ENCODE peak calls at places on chromosomes 13 and 19, in seven cellular contexts. L, X, J, C, K, E and A are unnamed samples. For H3K4me1 and H3K27me3, the result is how much of the 10 kb centered on the place peaks cover.

GRCh38 chr13:67048793-67049150 is 181.4 kb downstream of the PCDH9 start:
- DNase-seq in K (no peak), J (no peak), C (no peak), X (peak), E (no peak), L (no peak), A (no peak)

GRCh38 chr13:72437458-72437857 is 290.0 kb downstream of the MZT1 start:
- DNase-seq in K (no peak), E (no peak), X (no peak), J (no peak), L (no peak), C (no peak), A (no peak)

GRCh38 chr13:100883453-100883852 is 208.9 kb upstream of the TMTC4 start:
- DNase-seq in L (no peak), C (no peak), E (no peak), X (no peak), K (no peak), J (no peak), A (no peak)

GRCh38 chr13:106103779-106104178 is 431.7 kb downstream of the EFNB2 start:
- DNase-seq in C (no peak), X (peak), L (no peak), E (no peak), K (no peak), J (no peak), A (peak)

GRCh38 chr19:54127688-54128440 is 9.7 kb upstream of the CNOT3 start:
- DNase-seq in K (no peak), X (no peak), J (no peak), E (no peak), L (no peak), C (no peak), A (no peak)

GRCh38 chr13:85693889-85694511 is 105.2 kb downstream of the SLITRK6 start:
- DNase-seq in J (no peak), L (no peak), K (no peak), E (no peak), X (peak), C (no peak), A (no peak)

GRCh38 chr13:36834299-36834698 is 15.3 kb downstream of the RFXAP start:
- DNase-seq in E (no peak), L (no peak), C (no peak), X (no peak), J (no peak), K (no peak), A (no peak)

GRCh38 chr13:100363351-100363750 is 225.2 kb downstream of the GGACT start:
- DNase-seq in C (no peak), X (peak), J (no peak), L (no peak), E (no peak), K (no peak), A (no peak)

GRCh38 chr13:74110053-74110452 is 24.2 kb downstream of the KLF12 start:
- DNase-seq in K (no peak), C (no peak), E (no peak), J (no peak), L (no peak), X (no peak), A (no peak)

GRCh38 chr19:22620401-22620800 is 13.7 kb upstream of the ZNF492 start:
- DNase-seq in K (no peak), E (no peak), L (no peak), J (no peak), C (no peak), X (no peak), A (no peak)

GRCh38 chr19:15283141-15283885 is 49.0 kb downstream of the BRD4 start:
- DNase-seq in C (no peak), K (no peak), X (peak), J (no peak), E (peak), L (no peak), A (no peak)

GRCh38 chr19:15286688-15287355 is 45.5 kb downstream of the BRD4 start:
- DNase-seq in K (no peak), C (no peak), X (no peak), J (no peak), L (no peak), E (no peak), A (no peak)

GRCh38 chr19:15285896-15286591 is 46.3 kb downstream of the BRD4 start:
- DNase-seq in K (no peak), J (no peak), X (no peak), C (no peak), E (no peak), L (no peak), A (no peak)

GRCh38 chr19:15284091-15284490 is 48.2 kb downstream of the BRD4 start:
- DNase-seq in L (no peak), J (no peak), K (no peak), C (no peak), E (no peak), X (no peak), A (no peak)

DNA sequence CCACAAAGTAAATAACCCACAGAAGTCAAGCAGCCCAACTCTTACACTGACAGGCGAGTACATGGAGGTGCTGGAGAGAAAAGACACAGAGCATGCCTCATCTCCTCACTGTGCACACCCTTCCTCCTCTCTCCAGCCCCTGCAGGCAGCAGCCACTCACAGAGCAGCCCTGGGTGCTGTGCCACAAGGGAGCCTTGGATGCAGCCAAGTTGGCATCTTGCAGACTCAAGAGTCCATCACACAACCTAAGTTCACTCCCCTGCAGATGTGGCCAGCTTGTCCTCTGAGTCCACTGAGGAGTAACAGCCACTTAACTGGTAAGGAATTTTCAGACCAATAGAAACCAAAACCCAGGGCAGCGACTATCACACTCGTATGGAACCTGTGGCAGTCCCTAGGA is 47.4 kb downstream of the BRD4 start:
- DNase-seq in J (no peak), E (no peak), K (no peak), C (no peak), X (no peak), L (no peak), A (no peak)
- H3K4me1 ChIP-seq in J (half or more), E (half or more), K (half or more), C (half or more), X (half or more), L (under half), A (half or more)

GRCh38 chr19:10717054-10717355 is 874 bp upstream of the DNM2 start:
- DNase-seq in E (no peak), J (no peak), C (no peak), L (no peak), K (no peak), X (no peak), A (no peak)
- H3K4me3 ChIP-seq in E (peak), J (no peak), C (peak), L (no peak), K (peak), X (no peak), A (no peak)

GRCh38 chr13:111112196-111112595 is 2.9 kb upstream of the ARHGEF7 start:
- DNase-seq in J (no peak), K (no peak), X (no peak), C (no peak), E (no peak), L (no peak), A (no peak)
- H3K27me3 ChIP-seq in J (under half), K (under half), X (half or more), C (under half), E (under half), L (under half), A (under half)

GRCh38 chr19:33250500-33250899 is 24.9 kb upstream of the SLC7A10 start:
- DNase-seq in X (no peak), C (no peak), E (no peak), J (no peak), K (no peak), L (no peak), A (no peak)
- H3K4me1 ChIP-seq in X (under half), C (under half), E (under half), J (under half), K (under half), L (under half), A (under half)

GRCh38 chr13:19860884-19861655 is 2.4 kb downstream of the ZMYM5 start:
- DNase-seq in J (no peak), K (no peak), L (no peak), C (no peak), E (peak), X (peak), A (no peak)
- H3K4me3 ChIP-seq in J (no peak), K (peak), L (no peak), C (no peak), E (peak), X (no peak), A (no peak)

GRCh38 chr19:51529301-51529700 is 2.2 kb downstream of the SIGLEC6 start:
- DNase-seq in E (no peak), K (no peak), L (no peak), J (no peak), X (no peak), C (no peak), A (no peak)

GRCh38 chr19:51521796-51522195 is 9.7 kb downstream of the SIGLEC6 start:
- DNase-seq in K (no peak), J (no peak), C (no peak), E (no peak), L (no peak), X (no peak), A (no peak)

GRCh38 chr19:51524661-51525264 is 6.7 kb downstream of the SIGLEC6 start:
- DNase-seq in K (no peak), E (no peak), X (no peak), C (no peak), L (no peak), J (no peak), A (no peak)

GRCh38 chr19:51521357-51521756 is 10.1 kb downstream of the SIGLEC6 start:
- DNase-seq in J (no peak), K (no peak), C (no peak), L (no peak), E (no peak), X (no peak), A (no peak)

GRCh38 chr19:51525731-51526130 is 5.7 kb downstream of the SIGLEC6 start:
- DNase-seq in C (no peak), L (no peak), J (no peak), K (no peak), E (no peak), X (no peak), A (no peak)
- H3K27me3 ChIP-seq in C (under half), L (under half), J (under half), K (under half), E (under half), X (under half), A (under half)

GRCh38 chr19:7419777-7420439 is 68.9 kb downstream of the PEX11G start:
- DNase-seq in K (no peak), E (no peak), X (no peak), C (no peak), J (no peak), L (no peak), A (no peak)
- H3K4me1 ChIP-seq in K (under half), E (under half), X (under half), C (under half), J (half or more), L (under half), A (under half)